ENCODE peak calls at places on chromosome 3, in eight cellular contexts. One of them, this sample, is unnamed.

GRCh38 chr3:32100465-32100864 is 6.0 kb upstream of the GPD1L start:
- DNase-seq in K562: no peak
- DNase-seq in lower leg skin: peak
- DNase-seq in heart left ventricle: no peak
- DNase-seq in H1: no peak
- DNase-seq in transverse colon: no peak
- DNase-seq in uterus: no peak
- DNase-seq in HCT116: no peak
- DNase-seq in this sample: no peak

GRCh38 chr3:127072971-127073851 is 90.3 kb downstream of the PLXNA1 start:
- DNase-seq in heart left ventricle: no peak
- DNase-seq in HCT116: no peak
- DNase-seq in K562: no peak
- DNase-seq in lower leg skin: no peak
- DNase-seq in uterus: no peak
- DNase-seq in transverse colon: no peak
- DNase-seq in H1: no peak
- DNase-seq in this sample: no peak

GRCh38 chr3:53046171-53047170 is 598 bp upstream of the SFMBT1 start:
- DNase-seq in uterus: peak
- DNase-seq in HCT116: no peak
- DNase-seq in transverse colon: peak
- DNase-seq in H1: peak
- DNase-seq in heart left ventricle: peak
- DNase-seq in lower leg skin: peak
- DNase-seq in K562: no peak
- DNase-seq in this sample: no peak

GRCh38 chr3:47573190-47574172 is 5.2 kb downstream of the CSPG5 start:
- DNase-seq in lower leg skin: no peak
- DNase-seq in heart left ventricle: no peak
- DNase-seq in transverse colon: no peak
- DNase-seq in K562: no peak
- DNase-seq in HCT116: no peak
- DNase-seq in uterus: no peak
- DNase-seq in H1: no peak
- DNase-seq in this sample: no peak

GRCh38 chr3:38604246-38604645 is 45.2 kb downstream of the SCN5A start:
- DNase-seq in transverse colon: no peak
- DNase-seq in HCT116: no peak
- DNase-seq in uterus: no peak
- DNase-seq in K562: no peak
- DNase-seq in heart left ventricle: no peak
- DNase-seq in lower leg skin: no peak
- DNase-seq in H1: no peak
- DNase-seq in this sample: no peak

GRCh38 chr3:44415421-44415820 is 62.0 kb downstream of the ZNF445 start:
- DNase-seq in uterus: no peak
- DNase-seq in K562: no peak
- DNase-seq in transverse colon: no peak
- DNase-seq in lower leg skin: no peak
- DNase-seq in HCT116: no peak
- DNase-seq in heart left ventricle: no peak
- DNase-seq in H1: no peak
- DNase-seq in this sample: no peak

GRCh38 chr3:94972066-94972465 is 909.2 kb downstream of the NSUN3 start:
- DNase-seq in uterus: no peak
- DNase-seq in H1: no peak
- DNase-seq in transverse colon: no peak
- DNase-seq in HCT116: no peak
- DNase-seq in K562: no peak
- DNase-seq in lower leg skin: no peak
- DNase-seq in heart left ventricle: no peak
- DNase-seq in this sample: no peak

GRCh38 chr3:52144034-52144795 is 10.0 kb downstream of the POC1A start:
- DNase-seq in HCT116: peak
- DNase-seq in K562: peak
- DNase-seq in H1: peak
- DNase-seq in uterus: peak
- DNase-seq in lower leg skin: peak
- DNase-seq in transverse colon: peak
- DNase-seq in heart left ventricle: peak
- DNase-seq in this sample: peak

GRCh38 chr3:49100046-49100615 is 4.4 kb downstream of the QARS1 start:
- DNase-seq in H1: no peak
- DNase-seq in uterus: no peak
- DNase-seq in K562: no peak
- DNase-seq in heart left ventricle: no peak
- DNase-seq in transverse colon: no peak
- DNase-seq in HCT116: no peak
- DNase-seq in lower leg skin: no peak
- DNase-seq in this sample: no peak

DNA sequence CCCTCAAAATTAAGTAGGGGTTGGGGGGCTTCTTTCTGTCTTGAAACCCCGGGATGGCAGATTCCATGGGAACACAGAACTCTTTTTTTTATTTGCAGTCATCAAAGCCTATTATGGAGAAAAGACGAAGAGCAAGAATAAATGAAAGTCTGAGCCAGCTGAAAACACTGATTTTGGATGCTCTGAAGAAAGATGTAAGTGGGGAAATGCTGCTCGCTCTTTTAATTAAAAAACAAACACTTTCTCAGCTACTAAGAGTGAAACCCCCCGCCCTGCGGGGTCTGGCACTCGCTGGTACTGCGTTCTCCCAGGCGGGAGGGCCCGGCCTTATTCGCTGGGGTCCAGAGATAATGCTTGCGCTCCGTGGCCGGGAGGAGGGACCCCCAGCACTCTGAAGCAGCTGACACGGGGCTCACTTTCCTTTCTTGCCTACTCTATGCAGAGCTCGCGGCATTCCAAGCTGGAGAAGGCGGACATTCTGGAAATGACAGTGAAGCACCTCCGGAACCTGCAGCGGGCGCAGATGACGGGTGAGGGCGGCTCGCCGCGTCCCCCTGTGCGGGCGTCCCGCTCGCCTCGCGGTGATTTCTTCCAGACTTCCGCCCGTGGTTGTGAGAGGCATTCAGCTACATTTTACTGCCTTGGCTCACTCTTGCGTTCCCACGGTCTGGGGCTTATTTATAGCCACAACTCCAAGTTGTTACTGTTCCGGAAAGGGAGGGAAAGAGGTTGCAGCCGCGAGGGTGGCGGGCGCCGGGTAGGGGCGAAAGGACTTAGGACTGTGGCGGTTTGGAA is 768 bp downstream of the HES1 start:
- DNase-seq in lower leg skin: peak
- DNase-seq in K562: no peak
- DNase-seq in transverse colon: peak
- DNase-seq in H1: no peak
- DNase-seq in HCT116: no peak
- DNase-seq in uterus: no peak
- DNase-seq in heart left ventricle: peak
- DNase-seq in this sample: peak
- TF ChIP-seq POLR2A in lower leg skin: no peak
- TF ChIP-seq POLR2A in K562: peak
- TF ChIP-seq POLR2A in transverse colon: peak
- TF ChIP-seq POLR2A in H1: no peak
- TF ChIP-seq POLR2A in HCT116: no peak
- TF ChIP-seq POLR2A in uterus: no peak
- TF ChIP-seq POLR2A in heart left ventricle: no peak
- TF ChIP-seq POLR2A in this sample: no peak

DNA sequence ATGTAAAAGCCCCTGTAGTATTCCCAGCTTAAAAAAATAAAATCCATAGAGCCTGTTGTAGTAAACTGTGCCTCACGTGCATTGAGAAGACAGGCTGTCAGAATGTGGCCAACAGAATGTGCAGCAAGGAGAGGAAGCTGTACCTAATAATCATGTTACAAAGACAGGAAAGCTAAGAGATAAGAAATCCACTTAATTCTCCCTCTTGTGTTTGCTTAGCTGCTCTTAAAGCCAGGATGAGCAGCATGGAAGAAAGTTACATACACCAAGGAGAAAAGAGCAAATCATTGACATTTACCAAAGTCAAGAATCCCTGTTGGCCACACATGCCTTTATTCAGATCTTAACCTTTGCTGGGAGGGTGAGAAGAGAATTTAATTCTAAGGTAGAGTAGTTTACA is 85.9 kb downstream of the TNIK start:
- DNase-seq in heart left ventricle: no peak
- DNase-seq in lower leg skin: no peak
- DNase-seq in H1: no peak
- DNase-seq in HCT116: no peak
- DNase-seq in uterus: no peak
- DNase-seq in transverse colon: no peak
- DNase-seq in K562: no peak
- DNase-seq in this sample: no peak
- TF ChIP-seq POLR2A in heart left ventricle: no peak
- TF ChIP-seq POLR2A in lower leg skin: no peak
- TF ChIP-seq POLR2A in H1: no peak
- TF ChIP-seq POLR2A in HCT116: no peak
- TF ChIP-seq POLR2A in uterus: no peak
- TF ChIP-seq POLR2A in transverse colon: no peak
- TF ChIP-seq POLR2A in K562: no peak
- TF ChIP-seq POLR2A in this sample: no peak

GRCh38 chr3:120820748-120821147 is 78.2 kb downstream of the GTF2E1 start:
- DNase-seq in uterus: no peak
- DNase-seq in transverse colon: peak
- DNase-seq in heart left ventricle: no peak
- DNase-seq in HCT116: no peak
- DNase-seq in H1: no peak
- DNase-seq in K562: no peak
- DNase-seq in lower leg skin: no peak
- DNase-seq in this sample: no peak
- TF ChIP-seq POLR2A in uterus: no peak
- TF ChIP-seq POLR2A in transverse colon: no peak
- TF ChIP-seq POLR2A in heart left ventricle: no peak
- TF ChIP-seq POLR2A in HCT116: no peak
- TF ChIP-seq POLR2A in H1: no peak
- TF ChIP-seq POLR2A in K562: no peak
- TF ChIP-seq POLR2A in lower leg skin: no peak
- TF ChIP-seq POLR2A in this sample: no peak

DNA sequence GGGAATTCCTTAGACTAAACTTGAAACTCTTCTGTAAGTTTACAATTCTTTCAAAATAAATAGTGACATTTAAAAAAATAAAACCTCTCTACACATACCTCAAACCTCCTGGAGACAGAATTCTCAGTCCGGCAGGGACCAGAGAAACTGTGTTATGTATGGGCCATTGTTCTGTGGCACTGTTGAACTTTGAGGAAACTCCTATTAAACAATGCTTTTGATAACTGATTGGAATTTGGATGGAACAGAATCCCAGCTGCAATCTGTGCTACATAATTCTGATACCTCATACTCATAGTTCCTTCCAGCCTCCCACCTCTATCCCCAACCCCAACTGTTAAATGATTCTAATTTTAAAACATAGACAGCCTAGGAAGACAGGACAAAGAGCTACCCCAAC is 85.0 kb downstream of the TM4SF4 start:
- DNase-seq in transverse colon: no peak
- DNase-seq in K562: no peak
- DNase-seq in H1: no peak
- DNase-seq in HCT116: no peak
- DNase-seq in uterus: no peak
- DNase-seq in lower leg skin: no peak
- DNase-seq in heart left ventricle: no peak
- DNase-seq in this sample: no peak
- TF ChIP-seq POLR2A in transverse colon: no peak
- TF ChIP-seq POLR2A in K562: no peak
- TF ChIP-seq POLR2A in H1: no peak
- TF ChIP-seq POLR2A in HCT116: no peak
- TF ChIP-seq POLR2A in uterus: no peak
- TF ChIP-seq POLR2A in lower leg skin: no peak
- TF ChIP-seq POLR2A in heart left ventricle: no peak
- TF ChIP-seq POLR2A in this sample: no peak

GRCh38 chr3:195888311-195888761 is 20.0 kb downstream of the TNK2 start:
- DNase-seq in H1: no peak
- DNase-seq in uterus: no peak
- DNase-seq in transverse colon: no peak
- DNase-seq in HCT116: no peak
- DNase-seq in heart left ventricle: no peak
- DNase-seq in K562: no peak
- DNase-seq in lower leg skin: no peak
- DNase-seq in this sample: no peak

GRCh38 chr3:195887670-195888069 is 20.7 kb downstream of the TNK2 start:
- DNase-seq in HCT116: no peak
- DNase-seq in H1: no peak
- DNase-seq in heart left ventricle: no peak
- DNase-seq in uterus: no peak
- DNase-seq in lower leg skin: no peak
- DNase-seq in K562: no peak
- DNase-seq in transverse colon: no peak
- DNase-seq in this sample: no peak

GRCh38 chr3:195884691-195885035 is 23.7 kb downstream of the TNK2 start:
- DNase-seq in K562: no peak
- DNase-seq in HCT116: no peak
- DNase-seq in heart left ventricle: no peak
- DNase-seq in H1: no peak
- DNase-seq in transverse colon: no peak
- DNase-seq in uterus: no peak
- DNase-seq in lower leg skin: no peak
- DNase-seq in this sample: no peak

GRCh38 chr3:195885036-195885871 is 23.1 kb downstream of the TNK2 start:
- DNase-seq in H1: no peak
- DNase-seq in lower leg skin: no peak
- DNase-seq in HCT116: no peak
- DNase-seq in heart left ventricle: no peak
- DNase-seq in transverse colon: peak
- DNase-seq in K562: peak
- DNase-seq in uterus: no peak
- DNase-seq in this sample: no peak

GRCh38 chr3:195886181-195887141 is 21.9 kb downstream of the TNK2 start:
- DNase-seq in uterus: no peak
- DNase-seq in H1: no peak
- DNase-seq in transverse colon: no peak
- DNase-seq in lower leg skin: no peak
- DNase-seq in HCT116: no peak
- DNase-seq in K562: peak
- DNase-seq in heart left ventricle: no peak
- DNase-seq in this sample: no peak
- TF ChIP-seq POLR2A in uterus: no peak
- TF ChIP-seq POLR2A in H1: no peak
- TF ChIP-seq POLR2A in transverse colon: no peak
- TF ChIP-seq POLR2A in lower leg skin: no peak
- TF ChIP-seq POLR2A in HCT116: no peak
- TF ChIP-seq POLR2A in K562: no peak
- TF ChIP-seq POLR2A in heart left ventricle: no peak
- TF ChIP-seq POLR2A in this sample: no peak

DNA sequence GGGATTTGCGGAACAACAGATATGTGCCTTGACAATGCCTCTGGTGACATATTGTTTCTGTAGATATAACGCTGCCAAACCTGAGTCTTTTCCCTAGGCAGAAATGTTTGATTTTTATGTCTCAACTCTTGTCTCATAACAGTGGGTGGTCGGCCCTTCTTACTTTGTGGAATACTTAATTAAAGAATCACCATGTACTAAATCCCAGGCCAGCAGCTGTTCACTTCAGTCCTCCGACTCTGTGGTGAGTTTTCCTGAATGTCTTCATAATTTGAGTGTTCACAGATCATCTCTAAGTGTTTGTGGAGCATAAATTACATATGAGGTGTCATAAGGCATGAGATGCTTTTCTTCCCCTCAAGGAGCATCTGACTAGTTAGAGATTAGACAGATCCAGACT is 5.9 kb downstream of the FETUB start:
- DNase-seq in transverse colon: no peak
- DNase-seq in lower leg skin: peak
- DNase-seq in uterus: no peak
- DNase-seq in H1: no peak
- DNase-seq in K562: no peak
- DNase-seq in heart left ventricle: no peak
- DNase-seq in HCT116: no peak
- DNase-seq in this sample: no peak
- TF ChIP-seq POLR2A in transverse colon: no peak
- TF ChIP-seq POLR2A in lower leg skin: no peak
- TF ChIP-seq POLR2A in uterus: no peak
- TF ChIP-seq POLR2A in H1: no peak
- TF ChIP-seq POLR2A in K562: no peak
- TF ChIP-seq POLR2A in heart left ventricle: no peak
- TF ChIP-seq POLR2A in HCT116: no peak
- TF ChIP-seq POLR2A in this sample: no peak